ENCODE peak calls at places on chromosomes 6 and 20, in four cellular contexts. T, Y, W and L are unnamed samples. For H3K4me1, the result is how much of the 10 kb centered on the place peaks cover.

GRCh38 chr6:64054870-64055269 is 419.3 kb downstream of the PHF3 start:
- DNase-seq in W (no peak), T (no peak), Y (no peak), L (no peak)

GRCh38 chr6:15987569-15987968 is 141.3 kb upstream of the MYLIP start:
- DNase-seq in W (no peak), T (no peak), Y (no peak), L (peak)

GRCh38 chr6:129398764-129399163 is 311.2 kb downstream of the ARHGAP18 start:
- DNase-seq in Y (no peak), W (no peak), T (no peak), L (no peak)

GRCh38 chr6:149185799-149186357 is 131.6 kb upstream of the TAB2 start:
- DNase-seq in Y (peak), T (no peak), W (no peak), L (no peak)

GRCh38 chr6:128438311-128438916 is 82.0 kb downstream of the PTPRK start:
- DNase-seq in Y (no peak), T (no peak), W (no peak), L (no peak)

GRCh38 chr20:48298851-48299484 is 513.7 kb upstream of the SULF2 start:
- DNase-seq in W (no peak), Y (peak), T (no peak), L (no peak)

GRCh38 chr6:89564752-89565427 is 73.7 kb downstream of the LYRM2 start:
- DNase-seq in Y (peak), T (no peak), W (no peak), L (no peak)

GRCh38 chr6:156870926-156871539 is 93.9 kb downstream of the ARID1B start:
- DNase-seq in T (no peak), W (no peak), Y (no peak), L (no peak)

GRCh38 chr6:30042476-30042875 is 18.6 kb upstream of the POLR1H start:
- DNase-seq in W (no peak), T (no peak), Y (no peak), L (no peak)

GRCh38 chr6:116382587-116382986 is 11.8 kb downstream of the DSE start:
- DNase-seq in W (no peak), T (no peak), Y (no peak), L (no peak)

DNA sequence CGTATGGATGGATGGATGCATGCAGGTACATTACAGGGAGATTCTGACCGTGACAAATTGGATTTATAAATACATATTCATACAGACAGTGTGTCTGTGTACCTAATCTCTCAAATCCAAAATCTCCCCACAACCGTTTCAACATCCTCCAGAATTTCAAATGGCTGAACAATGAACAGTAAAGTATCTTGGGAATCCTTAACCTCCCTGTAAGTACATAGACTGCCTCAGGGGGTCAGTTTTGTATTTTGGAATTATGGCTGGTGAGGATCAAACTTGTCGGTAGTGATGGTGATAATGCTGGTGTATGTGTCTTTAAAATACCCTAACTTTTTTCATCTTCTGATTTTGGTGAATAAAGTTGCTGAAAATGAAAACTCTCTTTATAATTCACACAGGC is 246.2 kb downstream of the FOXC1 start:
- DNase-seq in Y (no peak), T (no peak), W (no peak), L (no peak)
- H3K4me1 ChIP-seq in Y (under half), T (under half), W (under half), L (under half)

GRCh38 chr6:106321940-106322339 is 3.6 kb downstream of the ATG5 start:
- DNase-seq in W (no peak), Y (no peak), T (no peak), L (no peak)
- TF ChIP-seq SUZ12 in W (no peak), Y (no peak), T (no peak), L (no peak)

GRCh38 chr6:123524781-123525180 is 112.0 kb downstream of the TRDN start:
- DNase-seq in T (no peak), Y (no peak), W (no peak), L (no peak)

GRCh38 chr6:123518441-123519190 is 118.1 kb downstream of the TRDN start:
- DNase-seq in Y (no peak), W (no peak), T (no peak), L (no peak)

GRCh38 chr6:123519191-123519510 is 117.6 kb downstream of the TRDN start:
- DNase-seq in Y (no peak), T (no peak), W (no peak), L (no peak)

GRCh38 chr6:123515715-123516114 is 121.0 kb downstream of the TRDN start:
- DNase-seq in Y (no peak), W (no peak), T (no peak), L (no peak)

GRCh38 chr6:123520208-123520607 is 116.5 kb downstream of the TRDN start:
- DNase-seq in W (no peak), Y (no peak), T (no peak), L (no peak)
- H3K4me1 ChIP-seq in W (under half), Y (under half), T (under half), L (under half)

GRCh38 chr20:5203380-5203779 is 76.6 kb downstream of the CDS2 start:
- DNase-seq in T (no peak), W (no peak), Y (no peak), L (no peak)
- TF ChIP-seq SUZ12 in T (no peak), W (no peak), Y (no peak), L (no peak)

DNA sequence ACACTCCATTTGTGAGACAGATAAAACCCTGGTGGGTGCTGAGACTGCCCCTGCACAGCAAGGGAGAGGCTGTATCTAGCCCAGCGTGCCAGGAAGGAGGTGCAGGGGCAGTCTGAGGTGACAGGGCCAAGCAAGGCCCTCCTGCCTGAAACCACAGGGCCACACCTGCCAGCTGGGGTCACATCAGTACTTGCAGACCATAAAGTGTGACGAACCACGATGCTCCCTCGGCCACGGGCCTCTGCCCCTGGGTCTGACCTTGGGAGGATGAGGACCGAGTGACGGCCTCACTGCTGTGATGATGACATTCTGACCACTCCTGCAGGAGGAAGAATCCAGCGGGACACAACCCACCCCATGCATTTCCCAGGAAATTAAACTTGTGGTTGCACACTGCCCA is 75.1 kb downstream of the NINL start:
- DNase-seq in Y (no peak), W (no peak), T (no peak), L (no peak)
- H3K4me1 ChIP-seq in Y (under half), W (under half), T (under half), L (under half)

GRCh38 chr20:37615507-37616425 is 78.1 kb upstream of the CTNNBL1 start:
- DNase-seq in Y (peak), W (no peak), T (peak), L (peak)
- TF ChIP-seq SUZ12 in Y (no peak), W (no peak), T (no peak), L (no peak)

DNA sequence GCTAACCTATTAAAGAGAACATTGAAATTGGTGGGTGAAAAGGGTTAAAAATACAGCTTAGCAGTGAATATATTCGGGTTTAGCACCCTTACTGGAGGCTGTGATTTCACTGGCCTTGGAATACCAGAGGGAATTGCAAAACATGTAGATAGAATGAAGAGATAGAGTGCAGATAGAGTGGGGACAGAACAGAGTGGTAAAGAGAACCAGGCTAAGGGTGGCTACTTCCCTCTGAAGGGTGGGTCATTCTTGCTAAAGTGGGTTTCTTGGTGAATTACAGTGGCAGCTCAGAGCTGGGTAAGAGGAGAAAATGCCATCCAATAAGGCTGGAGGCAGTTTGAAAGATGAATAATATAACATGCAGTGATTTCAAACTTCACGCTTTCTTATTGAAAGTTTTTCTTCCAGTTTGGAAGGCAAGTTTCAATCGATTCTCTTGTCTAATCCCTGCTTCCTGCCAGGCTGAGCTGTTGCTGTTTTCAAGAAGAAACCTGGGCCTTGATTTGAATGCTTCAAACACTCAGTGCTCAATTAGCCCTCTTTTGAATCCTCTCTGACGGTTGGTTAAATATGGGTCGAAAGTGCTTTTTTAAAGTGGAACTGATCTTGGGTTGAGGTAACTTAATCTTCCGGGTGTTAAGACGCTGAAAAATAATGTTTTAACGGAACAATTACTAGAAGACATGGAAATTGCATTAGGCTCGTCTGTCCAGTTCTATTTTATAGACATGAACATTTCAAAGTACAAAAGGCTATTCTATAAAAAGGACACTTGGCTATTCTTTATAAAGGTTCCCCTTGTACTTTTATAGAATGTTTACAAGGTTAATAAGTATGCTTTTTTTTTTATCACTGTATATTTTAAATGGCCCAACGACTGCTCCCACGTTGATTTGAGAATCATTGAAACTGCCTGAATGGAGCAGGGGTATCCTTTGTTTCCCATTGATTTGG is 203.3 kb downstream of the BCAS1 start:
- DNase-seq in W (peak), Y (peak), T (no peak), L (peak)
- H3K4me1 ChIP-seq in W (under half), Y (half or more), T (under half), L (under half)

GRCh38 chr6:22435151-22435550 is 134.2 kb upstream of the HDGFL1 start:
- DNase-seq in W (no peak), T (no peak), Y (no peak), L (no peak)
- TF ChIP-seq SUZ12 in W (no peak), T (no peak), Y (no peak), L (no peak)